ENCODE peak calls at places on chromosomes 4 and X, in six cellular contexts. L is GM12878, W is HepG2, C is H1, Y is K562, E is GM12892. N is an unnamed sample.

GRCh38 chr4:121439669-121440068 is 58.9 kb upstream of the QRFPR start:
- DNase-seq in L (no peak), W (no peak), C (no peak), Y (no peak), E (no peak), N (no peak)

GRCh38 chr4:42655921-42656735 is 777 bp downstream of the ATP8A1 start:
- DNase-seq in L (no peak), W (peak), C (peak), Y (no peak), E (peak), N (peak)

GRCh38 chr4:11650801-11651596 is 222.3 kb upstream of the HS3ST1 start:
- DNase-seq in L (no peak), W (no peak), C (no peak), Y (no peak), E (no peak), N (no peak)

GRCh38 chrX:40333344-40333743 is 235.6 kb upstream of the BCOR start:
- DNase-seq in L (no peak), W (no peak), C (no peak), Y (no peak), E (no peak), N (no peak)

GRCh38 chr4:39521253-39521908 is 5.9 kb downstream of the UGDH start:
- DNase-seq in L (no peak), W (no peak), C (no peak), Y (no peak), E (no peak), N (no peak)

GRCh38 chr4:82099863-82100579 is 273.8 kb downstream of the HNRNPD start:
- DNase-seq in L (no peak), W (no peak), C (no peak), Y (no peak), E (no peak), N (no peak)

GRCh38 chr4:145183023-145183422 is 2.6 kb upstream of the OTUD4 start:
- DNase-seq in L (no peak), W (no peak), C (no peak), Y (no peak), E (no peak), N (no peak)

GRCh38 chr4:118941149-118941548 is 52.5 kb downstream of the SYNPO2 start:
- DNase-seq in L (no peak), W (peak), C (no peak), Y (no peak), E (no peak), N (no peak)

GRCh38 chrX:119481218-119481875 is 13.1 kb downstream of the SLC25A5 start:
- DNase-seq in L (no peak), W (peak), C (no peak), Y (no peak), E (no peak), N (no peak)

GRCh38 chr4:185830263-185830994 is 18.4 kb upstream of the SORBS2 start:
- DNase-seq in L (no peak), W (no peak), C (no peak), Y (no peak), E (no peak), N (no peak)

GRCh38 chr4:101039367-101039766 is 308.0 kb downstream of the PPP3CA start:
- DNase-seq in L (no peak), W (no peak), C (no peak), Y (no peak), E (no peak), N (no peak)

GRCh38 chrX:20254712-20255299 is 11.9 kb downstream of the RPS6KA3 start:
- DNase-seq in L (no peak), W (no peak), C (no peak), Y (no peak), E (no peak), N (no peak)

GRCh38 chr4:38150766-38151165 is 190.6 kb downstream of the PTTG2 start:
- DNase-seq in L (no peak), W (no peak), C (no peak), Y (no peak), E (no peak), N (no peak)

GRCh38 chr4:100790838-100791615 is 273.2 kb upstream of the EMCN start:
- DNase-seq in L (no peak), W (no peak), C (no peak), Y (no peak), E (no peak), N (no peak)

GRCh38 chr4:64330143-64330542 is 79.1 kb downstream of the TECRL start:
- DNase-seq in L (no peak), W (no peak), C (no peak), Y (no peak), E (no peak), N (no peak)

GRCh38 chr4:88297131-88297530 is 12.8 kb upstream of the PPM1K start:
- DNase-seq in L (no peak), W (no peak), C (no peak), Y (no peak), E (no peak), N (no peak)

GRCh38 chrX:14529288-14529989 is at the start of gene GLRA2:
- DNase-seq in L (no peak), W (peak), C (peak), Y (no peak), E (no peak), N (no peak)

GRCh38 chr4:94214703-94215360 is 7.2 kb downstream of the SMARCAD1 start:
- DNase-seq in L (no peak), W (no peak), C (no peak), Y (no peak), E (no peak), N (no peak)

GRCh38 chrX:38327007-38327774 is at the start of gene RPGR:
- DNase-seq in L (peak), W (peak), C (peak), Y (peak), E (peak), N (peak)
- TF ChIP-seq POLR2A in L (peak), W (peak), C (peak), Y (peak), E (no peak), N (no peak)

GRCh38 chrX:131791608-131792355 is 231.3 kb upstream of the STK26 start:
- DNase-seq in L (no peak), W (no peak), C (no peak), Y (no peak), E (no peak), N (no peak)
- TF ChIP-seq TAF1 in L (no peak), W (no peak), C (no peak), Y (no peak), E (no peak), N (no peak)

DNA sequence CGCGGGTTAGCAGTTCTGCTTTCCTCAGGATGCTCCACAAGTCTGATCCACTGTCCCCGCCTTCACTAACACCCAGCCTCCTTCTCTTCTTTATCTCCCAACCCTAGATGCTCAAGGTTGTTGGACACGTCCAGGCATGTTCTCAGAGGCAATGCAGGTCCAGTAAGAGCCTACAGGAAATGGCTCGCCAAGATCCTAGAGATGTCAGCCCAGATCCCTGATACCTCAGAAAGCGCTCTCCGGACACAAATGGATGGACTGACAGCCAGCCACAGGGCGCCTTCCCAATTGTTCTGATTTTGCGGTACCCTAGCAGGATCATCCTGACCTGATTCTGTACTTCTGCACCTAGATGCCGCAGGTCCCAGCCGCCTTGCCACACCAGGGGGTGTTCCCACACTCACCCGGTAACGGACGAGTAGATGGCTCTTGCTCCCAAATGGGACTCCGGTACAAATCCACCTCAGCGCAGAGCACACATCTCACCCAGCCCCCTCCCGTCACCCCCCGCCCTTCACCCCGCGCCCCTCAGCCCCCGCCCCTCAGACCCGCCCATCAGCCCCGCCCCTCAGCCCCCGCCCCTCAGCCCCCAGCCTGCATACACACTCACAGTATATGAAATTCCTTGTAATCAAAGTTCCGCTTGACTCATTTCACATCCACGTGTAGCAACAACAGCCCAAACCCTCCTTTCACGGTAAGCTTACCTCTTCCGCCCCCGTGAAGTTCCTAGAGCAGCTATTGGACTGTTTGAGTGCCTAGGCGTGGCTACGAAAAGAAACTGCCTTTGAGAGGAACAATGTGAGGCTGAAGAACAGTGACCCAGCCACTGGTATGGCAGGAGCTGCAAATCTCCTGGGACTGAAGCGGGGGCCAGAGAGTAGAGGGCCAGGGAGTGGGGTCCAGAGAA is at the start of gene EDA2R:
- DNase-seq in L (peak), W (peak), C (peak), Y (no peak), E (peak), N (peak)
- TF ChIP-seq POLR2A in L (peak), W (no peak), C (no peak), Y (no peak), E (peak), N (no peak)

DNA sequence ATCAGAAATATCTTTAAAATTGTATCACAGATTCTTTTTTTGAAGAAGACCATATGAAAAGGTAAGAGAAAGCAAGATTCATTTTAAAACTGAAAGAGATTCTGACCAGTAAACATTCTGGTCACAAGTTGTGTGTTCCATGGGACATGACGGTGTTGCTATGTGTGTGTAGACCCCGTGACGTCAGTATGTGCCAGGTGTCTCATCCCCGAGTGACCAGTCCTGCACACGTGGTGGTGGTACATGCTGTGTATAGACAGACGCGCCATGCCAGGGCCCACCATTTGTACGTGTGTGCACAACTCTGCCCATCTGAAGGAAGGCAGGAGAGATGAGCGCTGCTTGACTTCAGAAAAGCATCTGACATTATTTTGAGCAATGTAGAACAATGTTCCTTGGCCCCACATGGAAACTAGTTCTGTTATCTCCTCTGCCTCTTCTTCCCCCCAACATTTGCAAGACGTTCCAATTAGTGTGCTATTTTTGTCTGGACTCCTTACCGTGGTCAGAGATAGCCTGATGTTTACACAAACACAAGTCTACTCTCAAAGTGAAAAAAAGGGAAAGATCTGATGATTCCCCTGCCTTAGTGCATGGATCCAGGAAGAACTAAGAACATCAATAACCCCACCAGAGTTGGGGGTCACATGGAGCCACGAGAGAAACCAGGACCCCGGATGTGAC is 51.2 kb downstream of the IRF2 start:
- DNase-seq in L (no peak), W (no peak), C (no peak), Y (no peak), E (no peak), N (no peak)
- TF ChIP-seq TAF1 in L (no peak), W (no peak), C (no peak), Y (no peak), E (no peak), N (no peak)

DNA sequence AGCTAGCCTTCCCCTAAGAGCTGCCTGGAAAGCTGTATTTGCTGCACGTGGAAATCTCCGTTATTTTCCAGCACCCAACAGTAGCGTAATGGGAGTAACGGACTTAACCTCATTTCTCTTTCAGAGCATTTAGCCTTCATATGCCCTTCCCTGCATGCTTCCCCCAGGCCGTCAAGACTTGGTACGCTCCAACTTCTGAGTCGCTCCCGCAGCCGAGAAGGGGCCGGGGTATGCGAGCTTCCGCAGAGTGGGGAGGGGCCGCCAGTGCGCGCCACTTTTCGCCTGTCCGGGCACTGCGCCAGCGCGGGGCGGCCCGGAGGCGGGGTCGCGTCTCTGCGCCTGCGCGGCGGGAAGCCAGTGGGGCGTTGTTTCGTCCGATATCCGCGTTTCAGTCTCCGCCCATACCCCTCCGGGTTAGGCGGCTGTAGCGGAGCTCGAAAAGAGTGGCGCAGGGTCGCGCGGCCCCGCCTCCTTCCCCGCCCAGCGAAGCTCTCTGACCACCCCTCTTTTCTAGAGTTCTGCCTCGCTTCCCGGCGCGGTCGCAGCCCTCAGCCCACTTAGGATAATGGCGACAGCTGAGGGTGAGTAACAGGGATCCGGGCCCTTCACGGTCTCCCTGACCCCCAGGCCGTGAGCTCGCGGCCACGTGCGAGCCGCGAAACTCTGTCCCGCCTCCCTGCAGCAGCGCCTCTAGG is at the start of gene PAICS:
- DNase-seq in L (peak), W (peak), C (peak), Y (peak), E (peak), N (peak)
- TF ChIP-seq POLR2A in L (peak), W (no peak), C (peak), Y (peak), E (peak), N (peak)

GRCh38 chr4:135838889-135839288 is 1637.3 kb upstream of the PABPC4L start:
- DNase-seq in L (no peak), W (no peak), C (no peak), Y (no peak), E (no peak), N (no peak)
- TF ChIP-seq TAF1 in L (no peak), W (no peak), C (no peak), Y (no peak), E (no peak), N (no peak)

GRCh38 chrX:100819837-100820666 is at the start of gene CSTF2:
- DNase-seq in L (peak), W (peak), C (peak), Y (peak), E (peak), N (peak)
- TF ChIP-seq POLR2A in L (peak), W (peak), C (no peak), Y (peak), E (peak), N (peak)

GRCh38 chr4:120066525-120067333 is at the start of gene MAD2L1:
- DNase-seq in L (peak), W (peak), C (peak), Y (peak), E (peak), N (peak)

GRCh38 chr4:120066182-120066524 is 495 bp downstream of the MAD2L1 start:
- DNase-seq in L (no peak), W (peak), C (no peak), Y (peak), E (peak), N (no peak)

GRCh38 chr4:120070191-120070590 is 3.5 kb upstream of the MAD2L1 start:
- DNase-seq in L (no peak), W (no peak), C (no peak), Y (no peak), E (no peak), N (no peak)

GRCh38 chr4:120071192-120071795 is 4.6 kb upstream of the MAD2L1 start:
- DNase-seq in L (no peak), W (peak), C (no peak), Y (peak), E (no peak), N (no peak)
- TF ChIP-seq TAF1 in L (no peak), W (no peak), C (no peak), Y (no peak), E (no peak), N (no peak)